ENCODE peak calls at places on chromosomes 6 and 20, in nine cellular contexts. S, X, Q, N, V, G, J, C and H are unnamed samples.

GRCh38 chr6:168200571-168201134 is 118.9 kb downstream of the DACT2 start:
- DNase-seq in C (no peak), N (no peak), X (no peak), Q (no peak), J (no peak), G (no peak), S (peak), V (no peak), H (no peak)

GRCh38 chr6:50699086-50699886 is 14.0 kb upstream of the TFAP2D start:
- DNase-seq in C (no peak), S (no peak), V (no peak), J (no peak), Q (peak), G (no peak), X (no peak), N (no peak), H (no peak)

GRCh38 chr6:63440057-63440456 is 120.3 kb upstream of the LGSN start:
- DNase-seq in C (no peak), X (no peak), Q (no peak), J (no peak), N (no peak), G (no peak), S (no peak), V (no peak), H (no peak)

GRCh38 chr20:40941023-40941655 is 87.5 kb upstream of the TOP1 start:
- DNase-seq in Q (no peak), J (no peak), N (no peak), C (no peak), X (no peak), V (no peak), S (no peak), G (no peak), H (no peak)

GRCh38 chr20:34579191-34579661 is 20.7 kb downstream of the MAP1LC3A start:
- DNase-seq in X (peak), S (no peak), Q (no peak), N (no peak), V (peak), G (peak), C (peak), J (peak), H (no peak)

GRCh38 chr6:120211955-120212792 is 862.6 kb upstream of the MAN1A1 start:
- DNase-seq in C (no peak), G (no peak), N (no peak), Q (no peak), J (peak), X (no peak), V (no peak), S (no peak), H (no peak)

GRCh38 chr6:7674291-7674690 is 51.6 kb upstream of the BMP6 start:
- DNase-seq in V (no peak), N (no peak), Q (no peak), G (no peak), X (no peak), C (no peak), J (no peak), S (no peak), H (no peak)

GRCh38 chr20:24990810-24991252 is 1.7 kb downstream of the APMAP start:
- DNase-seq in Q (no peak), C (no peak), N (no peak), G (no peak), X (no peak), J (no peak), V (no peak), S (peak), H (peak)

GRCh38 chr6:108650781-108651180 is 90.1 kb downstream of the FOXO3 start:
- DNase-seq in Q (no peak), S (no peak), J (peak), V (no peak), C (no peak), X (peak), N (no peak), G (peak), H (no peak)

GRCh38 chr6:39934060-39934757 is at the start of gene MOCS1:
- DNase-seq in V (peak), C (peak), S (peak), X (peak), J (peak), N (peak), Q (peak), G (peak), H (peak)